ENCODE peak calls at places on chromosomes 13 and 19, in four cellular contexts. One of them, this sample, is unnamed.

GRCh38 chr13:23715092-23715761 is 145.0 kb downstream of the TNFRSF19 start:
- DNase-seq in tibial nerve: no peak
- DNase-seq in retinal pigment epithelial cell: no peak
- DNase-seq in HFF-Myc: no peak
- DNase-seq in this sample: no peak

GRCh38 chr13:56528040-56528760 is 612.5 kb upstream of the PRR20A start:
- DNase-seq in tibial nerve: no peak
- DNase-seq in retinal pigment epithelial cell: no peak
- DNase-seq in HFF-Myc: no peak
- DNase-seq in this sample: no peak

GRCh38 chr19:963401-964022 is 20.6 kb upstream of the WDR18 start:
- DNase-seq in tibial nerve: no peak
- DNase-seq in retinal pigment epithelial cell: no peak
- DNase-seq in HFF-Myc: no peak
- DNase-seq in this sample: no peak

GRCh38 chr13:90502762-90503161 is 844.7 kb upstream of the MIR17HG start:
- DNase-seq in tibial nerve: no peak
- DNase-seq in retinal pigment epithelial cell: peak; percentile 19
- DNase-seq in HFF-Myc: no peak
- DNase-seq in this sample: no peak

GRCh38 chr13:24306632-24307031 is 2.7 kb upstream of the C1QTNF9 start:
- DNase-seq in tibial nerve: no peak
- DNase-seq in retinal pigment epithelial cell: peak; percentile 16
- DNase-seq in HFF-Myc: no peak
- DNase-seq in this sample: peak; percentile 48

GRCh38 chr19:40379446-40380198 is 10.4 kb downstream of the HIPK4 start:
- DNase-seq in tibial nerve: no peak
- DNase-seq in retinal pigment epithelial cell: no peak
- DNase-seq in HFF-Myc: no peak
- DNase-seq in this sample: no peak

GRCh38 chr19:44800461-44800860 is 8.4 kb upstream of the BCAM start:
- DNase-seq in tibial nerve: peak; percentile 86
- DNase-seq in retinal pigment epithelial cell: no peak
- DNase-seq in HFF-Myc: peak; percentile 38
- DNase-seq in this sample: peak; percentile 62

GRCh38 chr19:38993271-38993670 is 17.7 kb upstream of the FBXO17 start:
- DNase-seq in tibial nerve: no peak
- DNase-seq in retinal pigment epithelial cell: peak; percentile 53
- DNase-seq in HFF-Myc: no peak
- DNase-seq in this sample: peak; percentile 55

GRCh38 chr19:33373701-33374405 is at the start of gene CEBPG:
- DNase-seq in tibial nerve: no peak
- DNase-seq in retinal pigment epithelial cell: no peak
- DNase-seq in HFF-Myc: no peak
- DNase-seq in this sample: peak; percentile 77

DNA sequence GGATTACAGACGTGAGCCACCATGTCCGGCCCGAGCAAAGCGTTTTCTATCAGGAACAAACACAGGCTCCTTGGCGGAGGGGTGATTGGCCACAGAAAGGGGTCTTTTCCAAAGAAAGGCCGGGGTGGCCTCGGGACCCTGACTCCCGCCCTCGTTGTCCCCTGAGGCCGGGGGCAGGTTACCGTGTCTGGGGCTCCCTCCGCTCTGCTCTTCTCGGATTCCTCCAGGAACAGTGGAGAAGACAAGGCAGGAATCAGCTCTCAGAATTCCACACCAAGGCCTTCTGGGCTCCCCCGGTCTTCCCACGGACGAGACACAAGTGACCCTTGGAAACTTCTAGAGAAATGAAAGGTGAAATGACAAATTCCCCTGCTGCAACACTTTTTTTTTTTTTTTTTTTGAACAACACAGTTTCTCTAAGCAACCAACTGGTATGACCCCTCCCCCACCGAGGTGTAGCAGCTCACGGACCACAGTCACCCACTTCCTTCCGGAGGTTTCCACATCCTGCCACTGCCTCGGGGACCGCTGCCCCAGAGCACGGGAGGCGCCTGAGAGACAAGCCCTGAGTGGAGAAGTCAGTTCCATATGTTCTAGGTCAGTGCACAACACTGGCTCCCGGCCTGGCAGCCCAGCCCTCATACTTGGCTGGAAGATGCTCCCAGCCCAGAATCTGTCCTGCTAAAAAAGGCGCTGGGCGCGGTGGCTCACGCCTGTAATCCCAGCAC is 11.0 kb downstream of the MOB3A start:
- DNase-seq in tibial nerve: peak; percentile 60
- DNase-seq in retinal pigment epithelial cell: no peak
- DNase-seq in HFF-Myc: no peak
- DNase-seq in this sample: peak; percentile 65
- H3K4me3 ChIP-seq in tibial nerve: peak overlapping the region; percentile 51
- H3K4me3 ChIP-seq in retinal pigment epithelial cell: no peak overlapping the region
- H3K4me3 ChIP-seq in HFF-Myc: no peak overlapping the region
- H3K4me3 ChIP-seq in this sample: no peak overlapping the region

DNA sequence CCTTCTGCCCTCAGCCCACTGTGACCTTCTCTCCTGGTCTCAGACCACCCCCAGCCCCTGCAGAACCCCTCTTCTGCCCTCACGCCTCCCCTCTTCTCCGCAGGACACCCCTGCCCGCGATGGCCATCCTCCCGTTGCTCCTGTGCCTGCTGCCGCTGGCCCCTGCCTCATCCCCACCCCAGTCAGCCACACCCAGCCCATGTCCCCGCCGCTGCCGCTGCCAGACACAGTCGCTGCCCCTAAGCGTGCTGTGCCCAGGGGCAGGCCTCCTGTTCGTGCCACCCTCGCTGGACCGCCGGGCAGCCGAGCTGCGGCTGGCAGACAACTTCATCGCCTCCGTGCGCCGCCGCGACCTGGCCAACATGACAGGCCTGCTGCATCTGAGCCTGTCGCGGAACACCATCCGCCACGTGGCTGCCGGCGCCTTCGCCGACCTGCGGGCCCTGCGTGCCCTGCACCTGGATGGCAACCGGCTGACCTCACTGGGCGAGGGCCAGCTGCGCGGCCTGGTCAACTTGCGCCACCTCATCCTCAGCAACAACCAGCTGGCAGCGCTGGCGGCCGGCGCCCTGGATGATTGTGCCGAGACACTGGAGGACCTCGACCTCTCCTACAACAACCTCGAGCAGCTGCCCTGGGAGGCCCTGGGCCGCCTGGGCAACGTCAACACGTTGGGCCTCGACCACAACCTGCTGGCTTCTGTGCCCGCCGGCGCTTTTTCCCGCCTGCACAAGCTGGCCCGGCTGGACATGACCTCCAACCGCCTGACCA is 3.3 kb downstream of the LRFN3 start:
- DNase-seq in tibial nerve: no peak
- DNase-seq in retinal pigment epithelial cell: no peak
- DNase-seq in HFF-Myc: no peak
- DNase-seq in this sample: no peak
- TF ChIP-seq CTCF in tibial nerve: no peak
- TF ChIP-seq CTCF in retinal pigment epithelial cell: no peak
- TF ChIP-seq CTCF in HFF-Myc: no peak
- TF ChIP-seq CTCF in this sample: no peak

DNA sequence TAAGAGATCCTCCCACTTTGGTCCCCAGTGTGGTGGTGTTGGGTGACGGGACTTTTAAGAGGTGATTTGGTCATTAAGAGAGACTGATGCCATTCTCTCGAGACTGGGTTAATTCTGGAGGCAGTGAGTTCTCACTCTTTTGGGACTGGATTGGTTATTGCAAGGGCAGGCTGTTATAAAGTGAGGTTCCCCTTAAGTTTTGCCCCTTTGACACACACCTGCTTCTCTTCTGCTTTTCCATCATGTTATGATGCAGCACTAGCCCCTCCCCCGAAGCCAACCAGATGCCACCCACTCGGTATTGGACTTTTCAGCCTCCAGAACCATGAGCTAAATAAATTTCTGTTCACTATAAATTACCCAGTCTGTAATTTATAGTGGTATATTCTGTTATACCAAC is 16.3 kb upstream of the GRAMD1A start:
- DNase-seq in tibial nerve: no peak
- DNase-seq in retinal pigment epithelial cell: no peak
- DNase-seq in HFF-Myc: no peak
- DNase-seq in this sample: no peak
- H3K4me3 ChIP-seq in tibial nerve: no peak overlapping the region
- H3K4me3 ChIP-seq in retinal pigment epithelial cell: no peak overlapping the region
- H3K4me3 ChIP-seq in HFF-Myc: no peak overlapping the region
- H3K4me3 ChIP-seq in this sample: no peak overlapping the region

DNA sequence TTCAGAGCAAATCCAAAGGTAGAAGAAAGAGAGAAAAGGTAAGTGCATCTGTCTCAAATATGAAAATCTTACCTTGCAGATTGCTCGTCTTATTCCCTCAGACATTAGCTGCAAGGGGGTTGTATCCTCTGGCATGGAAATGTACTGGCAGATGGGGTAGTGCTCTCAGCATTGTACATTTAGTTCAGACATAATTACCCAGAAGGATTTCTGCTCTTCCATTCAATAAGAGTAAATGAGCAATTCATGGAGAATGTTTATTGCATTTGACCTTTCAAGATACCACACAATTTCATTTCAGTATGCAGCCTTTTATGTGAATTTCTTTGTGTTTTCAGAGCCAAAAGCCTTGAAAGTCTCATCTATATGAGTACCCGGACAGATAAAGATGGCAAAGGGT is 63.8 kb downstream of the SCEL start:
- DNase-seq in tibial nerve: no peak
- DNase-seq in retinal pigment epithelial cell: no peak
- DNase-seq in HFF-Myc: no peak
- DNase-seq in this sample: no peak
- TF ChIP-seq CTCF in tibial nerve: no peak
- TF ChIP-seq CTCF in retinal pigment epithelial cell: no peak
- TF ChIP-seq CTCF in HFF-Myc: no peak
- TF ChIP-seq CTCF in this sample: no peak

DNA sequence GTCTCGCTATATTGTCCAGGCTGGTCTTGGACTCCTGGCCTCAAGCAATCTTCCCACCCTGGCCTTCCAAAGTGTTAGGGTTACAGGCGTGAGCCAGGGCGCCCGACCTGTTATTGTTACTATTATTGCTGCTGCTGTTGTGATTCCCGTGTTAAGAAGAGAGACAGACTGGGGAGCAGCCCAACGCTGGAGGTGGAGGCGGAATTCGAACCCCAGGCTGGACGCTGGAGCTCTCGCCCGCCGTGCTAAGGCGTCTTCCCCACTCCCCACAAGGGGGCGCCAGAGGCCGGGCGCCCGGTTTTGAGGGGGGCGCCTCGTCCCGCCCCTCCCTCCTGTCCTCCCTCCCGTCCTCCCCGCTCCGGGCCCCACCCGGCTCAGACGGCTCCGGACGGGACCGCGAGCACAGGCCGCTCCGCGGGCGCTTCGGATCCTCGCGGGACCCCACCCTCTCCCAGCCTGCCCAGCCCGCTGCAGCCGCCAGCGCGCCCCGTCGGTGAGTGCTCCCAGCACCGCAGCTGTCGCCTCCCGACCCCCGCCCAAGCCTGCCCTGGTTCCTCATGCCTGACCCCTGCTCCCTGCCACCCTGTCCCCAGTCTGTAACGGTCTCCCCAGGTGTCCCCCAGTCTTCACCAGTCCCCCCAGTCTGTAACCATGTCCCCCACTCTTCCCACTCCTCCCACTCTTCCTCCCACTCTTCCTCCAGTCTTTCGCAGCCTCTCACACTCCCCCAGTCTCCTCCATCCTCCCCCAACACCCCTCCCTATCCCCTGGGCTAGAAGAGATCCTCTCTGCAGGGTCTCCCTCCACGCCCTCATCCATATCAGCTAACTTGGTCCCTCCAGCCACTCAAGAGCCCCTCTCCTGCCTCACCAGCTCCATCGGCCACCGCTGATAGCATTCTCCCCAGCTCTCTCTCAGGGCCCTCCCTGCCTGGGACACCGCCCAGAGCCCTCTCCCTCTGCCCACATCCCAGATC is at the start of gene EHD2:
- DNase-seq in tibial nerve: peak; percentile 54
- DNase-seq in retinal pigment epithelial cell: no peak
- DNase-seq in HFF-Myc: no peak
- DNase-seq in this sample: peak; percentile 78
- H3K4me3 ChIP-seq in tibial nerve: peak within 1 kb of the TSS; percentile 63
- H3K4me3 ChIP-seq in retinal pigment epithelial cell: peak within 1 kb of the TSS; percentile 72
- H3K4me3 ChIP-seq in HFF-Myc: peak within 1 kb of the TSS; percentile 85
- H3K4me3 ChIP-seq in this sample: peak within 1 kb of the TSS; percentile 96

GRCh38 chr13:19618925-19619324 is 14.5 kb upstream of the MPHOSPH8 start:
- DNase-seq in tibial nerve: no peak
- DNase-seq in retinal pigment epithelial cell: no peak
- DNase-seq in HFF-Myc: no peak
- DNase-seq in this sample: peak; percentile 43
- TF ChIP-seq CTCF in tibial nerve: no peak
- TF ChIP-seq CTCF in retinal pigment epithelial cell: peak; percentile 82
- TF ChIP-seq CTCF in HFF-Myc: peak; percentile 60
- TF ChIP-seq CTCF in this sample: peak; percentile 82

GRCh38 chr19:35143231-35143715 is at the start of gene FXYD7:
- DNase-seq in tibial nerve: no peak
- DNase-seq in retinal pigment epithelial cell: no peak
- DNase-seq in HFF-Myc: no peak
- DNase-seq in this sample: no peak
- H3K4me3 ChIP-seq in tibial nerve: peak within 1 kb of the TSS; percentile 20
- H3K4me3 ChIP-seq in retinal pigment epithelial cell: no peak within 1 kb of the TSS
- H3K4me3 ChIP-seq in HFF-Myc: no peak within 1 kb of the TSS
- H3K4me3 ChIP-seq in this sample: no peak within 1 kb of the TSS

This sample was measured in AG10803.